ENCODE peak calls at places on chromosomes 13 and 19, in eight cellular contexts. C is NB4, V is foreskin fibroblast, A is suprapubic skin, F is astrocyte of the spinal cord, Q is tibial nerve, R is type B pancreatic cell, H is WTC11. W is an unnamed sample.

GRCh38 chr13:76764429-76764828 is 121.8 kb downstream of the KCTD12 start:
- DNase-seq in H (no peak), F (peak; percentile 24), A (peak; percentile 86), Q (peak; percentile 37), C (peak; percentile 14), V (peak; percentile 50), R (no peak), W (no peak)

GRCh38 chr19:44113784-44114390 is 688 bp downstream of the ZNF225 start:
- DNase-seq in Q (no peak), C (peak; percentile 8), R (no peak), A (peak; percentile 65), H (no peak), F (no peak), V (no peak), W (no peak)

GRCh38 chr13:37598572-37598971 is at the start of gene POSTN:
- DNase-seq in C (no peak), V (no peak), Q (no peak), R (no peak), F (peak; percentile 55), A (no peak), H (no peak), W (no peak)

GRCh38 chr19:16588089-16588823 is 16.0 kb upstream of the SLC35E1 start:
- DNase-seq in Q (no peak), V (no peak), R (no peak), C (peak; percentile 90), F (peak; percentile 16), A (peak; percentile 64), H (no peak), W (no peak)

GRCh38 chr13:20873348-20873747 is 29.2 kb downstream of the XPO4 start:
- DNase-seq in A (no peak), R (no peak), C (no peak), H (no peak), V (peak; percentile 34), Q (no peak), F (peak; percentile 30), W (no peak)

GRCh38 chr13:113413898-113414282 is 39.4 kb downstream of the ADPRHL1 start:
- DNase-seq in A (no peak), R (no peak), V (no peak), F (no peak), C (peak; percentile 58), H (no peak), Q (no peak), W (no peak)

GRCh38 chr19:4233282-4233853 is 4.0 kb downstream of the EBI3 start:
- DNase-seq in H (peak; percentile 84), Q (peak; percentile 37), R (peak; percentile 78), F (no peak), C (peak; percentile 62), V (no peak), A (no peak), W (no peak)

GRCh38 chr19:50636317-50637085 is 3.2 kb downstream of the SYT3 start:
- DNase-seq in Q (no peak), F (no peak), V (no peak), A (no peak), R (no peak), H (no peak), C (no peak), W (no peak)

GRCh38 chr19:45271709-45272108 is 20.6 kb downstream of the MARK4 start:
- DNase-seq in H (no peak), R (no peak), Q (no peak), V (no peak), F (no peak), C (no peak), A (no peak), W (no peak)

GRCh38 chr13:84191199-84191598 is 308.9 kb upstream of the SLITRK1 start:
- DNase-seq in F (no peak), Q (no peak), A (no peak), R (no peak), V (no peak), H (no peak), C (no peak), W (no peak)

GRCh38 chr19:2540251-2540645 is 64.3 kb downstream of the GADD45B start:
- DNase-seq in C (no peak), Q (no peak), H (no peak), R (no peak), A (no peak), F (no peak), V (no peak), W (no peak)

GRCh38 chr13:87677043-87677333 is 5.8 kb downstream of the SLITRK5 start:
- DNase-seq in A (no peak), Q (no peak), F (no peak), C (no peak), H (no peak), R (no peak), V (no peak), W (no peak)

GRCh38 chr13:87680298-87680697 is 9.1 kb downstream of the SLITRK5 start:
- DNase-seq in V (no peak), R (no peak), A (no peak), H (no peak), Q (no peak), F (peak; percentile 9), C (no peak), W (no peak)

GRCh38 chr13:87677334-87678234 is 6.4 kb downstream of the SLITRK5 start:
- DNase-seq in H (peak; percentile 71), A (peak; percentile 47), R (no peak), F (peak; percentile 27), V (no peak), C (no peak), Q (no peak), W (no peak)

GRCh38 chr13:87676254-87677042 is 5.3 kb downstream of the SLITRK5 start:
- DNase-seq in H (peak; percentile 35), V (no peak), Q (no peak), F (no peak), C (no peak), A (no peak), R (no peak), W (no peak)

GRCh38 chr13:87678353-87678752 is 7.2 kb downstream of the SLITRK5 start:
- DNase-seq in H (no peak), V (no peak), F (no peak), A (no peak), Q (no peak), C (no peak), R (no peak), W (no peak)
- TF ChIP-seq CTCF in H (no peak), V (no peak), F (no peak), A (no peak), Q (no peak), C (no peak), R (no peak), W (no peak)

GRCh38 chr13:90867336-90867683 is 480.2 kb upstream of the MIR17HG start:
- DNase-seq in Q (peak; percentile 76), V (peak; percentile 2), F (peak; percentile 70), R (peak; percentile 72), C (peak; percentile 79), A (peak; percentile 66), H (peak; percentile 77), W (no peak)

GRCh38 chr13:90872491-90873025 is 474.9 kb upstream of the MIR17HG start:
- DNase-seq in A (no peak), V (no peak), R (no peak), Q (no peak), F (no peak), H (no peak), C (no peak), W (no peak)

GRCh38 chr13:90869580-90869979 is 477.9 kb upstream of the MIR17HG start:
- DNase-seq in V (no peak), C (no peak), R (no peak), A (no peak), H (no peak), Q (no peak), F (no peak), W (no peak)

DNA sequence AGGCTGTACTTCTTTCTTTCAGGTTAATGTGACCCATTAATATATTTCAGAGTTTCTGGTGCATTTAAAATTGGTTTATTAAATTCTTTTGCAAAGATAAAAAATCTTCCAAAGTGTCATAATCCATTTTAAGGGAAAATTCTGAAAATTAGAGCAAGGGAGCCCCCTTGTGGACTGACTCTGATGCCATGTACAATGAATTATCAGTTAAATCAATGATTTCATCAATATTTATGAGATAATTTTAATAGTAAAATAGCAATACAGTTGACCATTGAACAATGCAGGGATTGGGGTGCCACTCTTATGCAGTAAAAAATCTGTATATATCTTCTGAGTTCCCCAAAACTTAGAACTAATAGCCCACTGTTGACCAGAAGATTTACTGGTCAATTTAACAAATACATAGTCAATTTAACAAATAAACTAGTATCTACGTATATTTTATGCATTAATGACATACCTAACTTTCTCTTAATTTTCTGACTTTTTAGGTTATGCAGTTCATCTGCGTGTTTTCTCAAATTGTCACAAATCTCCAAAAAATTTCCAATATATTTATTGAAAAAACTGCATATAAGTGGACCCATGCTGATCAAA is 479.1 kb upstream of the MIR17HG start:
- DNase-seq in H (no peak), C (peak; percentile 37), R (no peak), V (no peak), Q (peak; percentile 44), A (no peak), F (peak; percentile 39), W (no peak)
- TF ChIP-seq CTCF in H (peak; percentile 61), C (peak; percentile 47), R (peak; percentile 95), V (peak; percentile 58), Q (peak; percentile 46), A (peak; percentile 40), F (peak; percentile 55), W (peak; percentile 99)

DNA sequence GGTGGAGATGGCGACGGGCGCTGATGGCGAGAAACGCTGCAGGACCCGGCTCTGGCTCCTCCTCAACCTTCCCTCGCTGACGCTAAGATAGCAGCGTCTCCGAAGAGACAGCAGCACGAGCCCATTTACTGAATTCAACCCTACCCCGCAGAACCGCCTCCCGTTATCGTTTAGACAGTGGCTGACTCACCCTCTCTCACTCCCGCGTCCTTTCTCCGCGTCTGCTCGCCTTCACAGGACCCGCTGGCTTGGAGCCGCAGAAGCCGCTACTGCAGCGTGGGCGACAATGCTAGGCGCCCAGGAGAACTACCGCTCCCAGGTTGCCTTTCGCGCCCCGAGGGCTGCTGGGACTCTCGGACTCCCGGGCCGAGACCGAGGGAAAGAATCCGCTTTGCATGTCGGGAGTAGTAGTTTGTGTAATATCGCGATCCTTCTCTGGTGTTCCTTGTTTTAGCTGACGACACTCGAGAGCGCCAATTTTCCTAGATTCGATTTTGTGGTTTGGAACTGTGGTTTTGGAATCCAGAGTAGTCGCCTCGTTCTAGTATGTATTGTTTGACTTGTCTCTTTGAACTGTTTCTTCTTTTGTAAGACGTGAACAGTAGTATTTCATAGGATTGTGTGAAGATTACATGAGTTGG is at the start of gene KBTBD6:
- DNase-seq in H (peak; percentile 96), C (peak; percentile 99), R (peak; percentile 95), F (peak; percentile 99), A (peak; percentile 97), V (peak; percentile 99), Q (peak; percentile 91), W (peak; percentile 98)
- TF ChIP-seq CTCF in H (no peak), C (no peak), R (no peak), F (no peak), A (no peak), V (no peak), Q (no peak), W (no peak)

GRCh38 chr19:13363954-13364353 is 142.3 kb downstream of the CACNA1A start:
- DNase-seq in C (no peak), H (no peak), F (no peak), V (no peak), A (no peak), R (no peak), Q (no peak), W (no peak)

GRCh38 chr19:13363235-13363634 is 143.0 kb downstream of the CACNA1A start:
- DNase-seq in A (no peak), V (no peak), F (no peak), H (no peak), R (no peak), C (no peak), Q (no peak), W (no peak)

GRCh38 chr19:13370948-13371347 is 135.3 kb downstream of the CACNA1A start:
- DNase-seq in H (no peak), Q (no peak), C (no peak), V (no peak), F (no peak), R (no peak), A (no peak), W (no peak)

GRCh38 chr19:13366529-13367143 is 139.6 kb downstream of the CACNA1A start:
- DNase-seq in R (no peak), A (no peak), C (peak; percentile 34), H (peak; percentile 16), Q (no peak), F (peak; percentile 27), V (peak; percentile 23), W (no peak)
- TF ChIP-seq CTCF in R (peak; percentile 76), A (no peak), C (no peak), H (peak; percentile 23), Q (no peak), F (peak; percentile 57), V (peak; percentile 54), W (peak; percentile 70)

W was measured in chondrocyte.